ENCODE peak calls at places on chromosomes 7 and 10, in ten cellular contexts. B, U, D, V, M, W, N, C, P and O are unnamed samples.

GRCh38 chr10:123573236-123574147 is 92.7 kb upstream of the GPR26 start:
- DNase-seq in U (peak), V (peak), N (peak), B (peak), M (peak), C (no peak), P (no peak), W (peak), D (no peak), O (peak)

GRCh38 chr7:149778696-149779501 is 5.5 kb upstream of the ZNF467 start:
- DNase-seq in M (no peak), C (no peak), U (no peak), D (no peak), P (no peak), W (no peak), N (no peak), B (no peak), V (no peak), O (no peak)

GRCh38 chr10:33160151-33160550 is 174.3 kb downstream of the NRP1 start:
- DNase-seq in U (no peak), M (no peak), V (no peak), N (no peak), C (no peak), P (no peak), W (no peak), D (no peak), B (no peak), O (peak)

GRCh38 chr7:258476-259190 is 31.3 kb upstream of the FOXL3 start:
- DNase-seq in U (no peak), M (no peak), N (no peak), W (no peak), D (no peak), C (no peak), B (no peak), P (no peak), V (no peak), O (no peak)

GRCh38 chr10:60171436-60172013 is 218.2 kb downstream of the ANK3 start:
- DNase-seq in M (peak), P (no peak), U (no peak), V (no peak), C (no peak), N (no peak), B (no peak), D (no peak), W (no peak), O (no peak)

GRCh38 chr7:139087212-139087611 is 22.3 kb downstream of the ZC3HAV1 start:
- DNase-seq in D (no peak), C (no peak), N (no peak), W (no peak), P (no peak), B (no peak), U (no peak), M (no peak), V (no peak), O (no peak)

GRCh38 chr10:110504111-110504735 is 6.5 kb downstream of the DUSP5 start:
- DNase-seq in W (peak), M (no peak), N (peak), U (peak), B (no peak), P (peak), D (no peak), C (peak), V (no peak), O (no peak)

GRCh38 chr10:103678104-103678526 is 177.3 kb downstream of the SH3PXD2A start:
- DNase-seq in C (peak), N (peak), P (peak), U (peak), V (peak), M (no peak), W (peak), B (peak), D (no peak), O (peak)

GRCh38 chr7:146249272-146249671 is 132.7 kb downstream of the CNTNAP2 start:
- DNase-seq in D (no peak), C (no peak), N (no peak), W (no peak), V (no peak), U (no peak), B (no peak), M (no peak), P (no peak), O (no peak)

GRCh38 chr7:35035511-35035921 is 1.8 kb downstream of the DPY19L1 start:
- DNase-seq in N (peak), U (peak), C (no peak), D (peak), B (no peak), V (peak), M (peak), P (peak), W (peak), O (peak)